ENCODE peak calls at places on chromosome 11, in eight cellular contexts. A is GM13976; Z is EL; R is cardiac muscle cell; W is foreskin keratinocyte; D is activated CD4-positive, alpha-beta memory T cell treated with anti-CD3 and anti-CD28 coated beads, Interleukin-2, amount 10 ng/mL, durations not matched to agents 7 days and 5 days; B is RPMI7951; J is BE2C. U is an unnamed sample.
A peak's percentile ranks its signal among the peaks of the same experiment; 100 is the strongest.

GRCh38 chr11:2139118-2139490 is at the start of gene IGF2:
- DNase-seq in A (no peak), D (no peak), B (no peak), W (no peak), Z (peak; percentile 16), R (peak; percentile 55), J (peak; percentile 79), U (no peak)

GRCh38 chr11:119683783-119684182 is 45.2 kb downstream of the NECTIN1 start:
- DNase-seq in J (no peak), Z (no peak), W (no peak), B (no peak), A (no peak), R (no peak), D (peak; percentile 32), U (no peak)

GRCh38 chr11:123544631-123545375 is 109.6 kb downstream of the SCN3B start:
- DNase-seq in Z (no peak), B (no peak), R (no peak), D (no peak), A (no peak), J (peak; percentile 61), W (no peak), U (no peak)

GRCh38 chr11:103927535-103927934 is 108.9 kb upstream of the DDI1 start:
- DNase-seq in J (no peak), R (peak; percentile 23), D (no peak), A (no peak), W (no peak), B (no peak), Z (peak; percentile 6), U (no peak)

GRCh38 chr11:2930705-2931415 is 1.6 kb upstream of the PHLDA2 start:
- DNase-seq in W (peak; percentile 52), A (peak; percentile 85), R (peak; percentile 72), D (peak; percentile 66), Z (peak; percentile 58), B (no peak), J (peak; percentile 41), U (no peak)

GRCh38 chr11:84906995-84907394 is 720.1 kb downstream of the DLG2 start:
- DNase-seq in J (no peak), D (no peak), R (no peak), W (peak; percentile 50), B (peak; percentile 8), Z (no peak), A (no peak), U (no peak)

GRCh38 chr11:12802418-12803085 is 128.3 kb downstream of the TEAD1 start:
- DNase-seq in R (no peak), W (peak; percentile 98), J (peak; percentile 67), B (peak; percentile 95), D (no peak), Z (peak; percentile 80), A (no peak), U (peak; percentile 73)

GRCh38 chr11:132078230-132078629 is 707.8 kb downstream of the NTM start:
- DNase-seq in B (no peak), A (no peak), W (no peak), Z (no peak), R (no peak), J (no peak), D (no peak), U (no peak)

GRCh38 chr11:96147186-96147585 is 195.8 kb downstream of the MAML2 start:
- DNase-seq in D (no peak), B (no peak), A (no peak), R (no peak), Z (peak; percentile 40), J (no peak), W (no peak), U (no peak)

GRCh38 chr11:106159846-106160245 is 82.4 kb downstream of the AASDHPPT start:
- DNase-seq in B (peak; percentile 34), Z (peak; percentile 12), R (no peak), D (no peak), A (no peak), J (no peak), W (no peak), U (no peak)

GRCh38 chr11:102007567-102008437 is 39.4 kb upstream of the CFAP300 start:
- DNase-seq in D (no peak), A (peak; percentile 41), J (no peak), B (peak; percentile 56), W (peak; percentile 68), Z (peak; percentile 49), R (peak; percentile 65), U (no peak)

GRCh38 chr11:67644042-67644441 is 4.5 kb upstream of the TBX10 start:
- DNase-seq in J (no peak), B (peak; percentile 19), Z (no peak), D (no peak), W (no peak), R (no peak), A (no peak), U (no peak)

GRCh38 chr11:126507646-126508045 is 152.2 kb downstream of the ST3GAL4 start:
- DNase-seq in A (no peak), W (no peak), J (no peak), R (no peak), B (no peak), Z (no peak), D (no peak), U (no peak)

GRCh38 chr11:131868769-131869482 is 498.5 kb downstream of the NTM start:
- DNase-seq in D (no peak), R (no peak), A (no peak), J (no peak), B (no peak), Z (no peak), W (peak; percentile 46), U (no peak)

GRCh38 chr11:16843307-16843706 is 104.9 kb downstream of the C11orf58 start:
- DNase-seq in B (no peak), R (peak; percentile 76), W (no peak), A (no peak), J (peak; percentile 52), Z (no peak), D (no peak), U (no peak)

GRCh38 chr11:62122076-62122475 is 1.7 kb upstream of the INCENP start:
- DNase-seq in W (no peak), A (no peak), J (no peak), Z (no peak), D (no peak), B (no peak), R (peak; percentile 29), U (no peak)

GRCh38 chr11:117419915-117420485 is 92.3 kb downstream of the CEP164 start:
- DNase-seq in D (no peak), J (no peak), W (no peak), B (no peak), A (no peak), R (no peak), Z (no peak), U (no peak)

GRCh38 chr11:119788096-119788883 is 59.3 kb upstream of the NECTIN1 start:
- DNase-seq in J (peak; percentile 70), R (no peak), B (no peak), W (no peak), A (no peak), Z (no peak), D (no peak), U (no peak)

GRCh38 chr11:34027516-34028406 is 23.8 kb upstream of the CAPRIN1 start:
- DNase-seq in Z (no peak), R (no peak), D (no peak), J (no peak), B (no peak), A (no peak), W (no peak), U (no peak)

GRCh38 chr11:43145653-43146052 is 166.1 kb upstream of the API5 start:
- DNase-seq in W (no peak), A (peak; percentile 19), J (no peak), B (no peak), R (no peak), D (peak; percentile 16), Z (no peak), U (no peak)

GRCh38 chr11:95762513-95762912 is 27.1 kb downstream of the FAM76B start:
- DNase-seq in D (no peak), R (no peak), B (no peak), Z (no peak), W (no peak), A (no peak), J (no peak), U (no peak)

GRCh38 chr11:12669930-12670329 is 4.3 kb upstream of the TEAD1 start:
- DNase-seq in R (no peak), A (no peak), Z (peak; percentile 53), J (no peak), W (no peak), D (no peak), B (no peak), U (no peak)

GRCh38 chr11:129418039-129418438 is 42.4 kb downstream of the BARX2 start:
- DNase-seq in Z (no peak), A (peak; percentile 74), B (no peak), W (no peak), R (no peak), J (no peak), D (no peak), U (no peak)

GRCh38 chr11:125036933-125037332 is 26.2 kb upstream of the SLC37A2 start:
- DNase-seq in W (peak; percentile 55), J (no peak), B (peak; percentile 92), D (no peak), Z (peak; percentile 89), A (no peak), R (no peak), U (no peak)

GRCh38 chr11:96215094-96215782 is 127.8 kb downstream of the MAML2 start:
- DNase-seq in D (peak; percentile 48), Z (peak; percentile 79), A (peak; percentile 42), J (no peak), W (no peak), R (no peak), B (peak; percentile 65), U (no peak)

GRCh38 chr11:123391646-123392348 is 38.3 kb upstream of the GRAMD1B start:
- DNase-seq in W (no peak), A (no peak), B (no peak), Z (no peak), D (no peak), R (no peak), J (no peak), U (no peak)

GRCh38 chr11:43515090-43515489 is 156.4 kb downstream of the TTC17 start:
- DNase-seq in D (no peak), J (peak; percentile 30), Z (no peak), W (no peak), R (peak; percentile 46), A (peak; percentile 32), B (no peak), U (no peak)

GRCh38 chr11:844693-845644 is 2.3 kb downstream of the TSPAN4 start:
- DNase-seq in R (peak; percentile 55), Z (peak; percentile 91), B (peak; percentile 86), W (no peak), A (peak; percentile 77), J (peak; percentile 74), D (no peak), U (peak; percentile 79)

GRCh38 chr11:19735512-19735911 is 22.9 kb downstream of the NAV2 start:
- DNase-seq in D (no peak), R (no peak), J (no peak), Z (peak; percentile 57), B (no peak), A (no peak), W (no peak), U (no peak)

GRCh38 chr11:133746663-133747306 is 98.5 kb downstream of the SPATA19 start:
- DNase-seq in J (no peak), Z (no peak), D (no peak), B (no peak), W (no peak), R (no peak), A (peak; percentile 2), U (no peak)

GRCh38 chr11:85826096-85826855 is 15.3 kb upstream of the SYTL2 start:
- DNase-seq in J (peak; percentile 56), R (peak; percentile 17), W (no peak), B (peak; percentile 47), Z (peak; percentile 54), D (peak; percentile 31), A (no peak), U (no peak)

U was measured in omental fat pad.